ENCODE peak calls at places on chromosomes 4 and X, in eight cellular contexts. V, S, J, N, Z, M, W and G are unnamed samples.

GRCh38 chr4:72390409-72390808 is 178.6 kb downstream of the ADAMTS3 start:
- DNase-seq in V (no peak), S (no peak), J (no peak), N (no peak), Z (no peak), M (no peak), W (no peak), G (peak)

GRCh38 chrX:139851730-139852129 is 81.1 kb downstream of the ATP11C start:
- DNase-seq in V (no peak), S (no peak), J (no peak), N (no peak), Z (no peak), M (no peak), W (peak), G (peak)

GRCh38 chr4:53598483-53598882 is 7.2 kb upstream of the LNX1 start:
- DNase-seq in V (no peak), S (no peak), J (no peak), N (no peak), Z (no peak), M (no peak), W (peak), G (no peak)

GRCh38 chrX:70432936-70433847 is 10.1 kb downstream of the GDPD2 start:
- DNase-seq in V (no peak), S (no peak), J (no peak), N (no peak), Z (no peak), M (no peak), W (no peak), G (no peak)

GRCh38 chrX:20433376-20433775 is 166.7 kb upstream of the RPS6KA3 start:
- DNase-seq in V (no peak), S (no peak), J (no peak), N (no peak), Z (no peak), M (no peak), W (peak), G (peak)

GRCh38 chr4:138579146-138579545 is 337.0 kb upstream of the SLC7A11 start:
- DNase-seq in V (no peak), S (no peak), J (no peak), N (no peak), Z (no peak), M (no peak), W (no peak), G (no peak)

GRCh38 chr4:150501983-150502382 is 80.0 kb upstream of the MAB21L2 start:
- DNase-seq in V (no peak), S (no peak), J (no peak), N (no peak), Z (no peak), M (no peak), W (peak), G (peak)

GRCh38 chr4:36277533-36277932 is 3.9 kb upstream of the DTHD1 start:
- DNase-seq in V (no peak), S (no peak), J (no peak), N (no peak), Z (no peak), M (no peak), W (no peak), G (no peak)

GRCh38 chrX:15146515-15146914 is 123.4 kb downstream of the ASB9 start:
- DNase-seq in V (no peak), S (no peak), J (no peak), N (no peak), Z (no peak), M (peak), W (no peak), G (peak)

GRCh38 chr4:48968814-48969213 is 17.3 kb upstream of the CWH43 start:
- DNase-seq in V (peak), S (no peak), J (no peak), N (no peak), Z (no peak), M (no peak), W (peak), G (peak)

GRCh38 chr4:80202784-80203553 is 5.7 kb downstream of the PRDM8 start:
- DNase-seq in V (peak), S (no peak), J (no peak), N (peak), Z (no peak), M (peak), W (no peak), G (peak)